ENCODE peak calls at places on chromosomes 2 and 18, in six cellular contexts. One of them, this sample, is unnamed.

GRCh38 chr18:8803957-8804356 is 98.6 kb downstream of the MTCL1 start:
- DNase-seq in neuronal stem cell: no peak
- DNase-seq in H9: no peak
- DNase-seq in mesenchymal stem cell: no peak
- DNase-seq in H1: no peak
- DNase-seq in IMR-90: no peak
- DNase-seq in this sample: no peak

GRCh38 chr2:201794261-201794660 is 12.1 kb upstream of the CDK15 start:
- DNase-seq in neuronal stem cell: no peak
- DNase-seq in IMR-90: peak; percentile 55
- DNase-seq in H1: no peak
- DNase-seq in mesenchymal stem cell: no peak
- DNase-seq in H9: no peak
- DNase-seq in this sample: peak; percentile 14

GRCh38 chr2:180980943-180981898 is 816 bp downstream of the UBE2E3 start:
- DNase-seq in neuronal stem cell: peak; percentile 23
- DNase-seq in IMR-90: peak; percentile 44
- DNase-seq in H1: no peak
- DNase-seq in mesenchymal stem cell: peak; percentile 61
- DNase-seq in H9: no peak
- DNase-seq in this sample: peak; percentile 11

GRCh38 chr2:131535526-131535925 is 7.8 kb downstream of the CCDC74A start:
- DNase-seq in mesenchymal stem cell: no peak
- DNase-seq in H1: peak; percentile 37
- DNase-seq in H9: no peak
- DNase-seq in IMR-90: no peak
- DNase-seq in neuronal stem cell: no peak
- DNase-seq in this sample: no peak

GRCh38 chr2:11842324-11842723 is 95.9 kb downstream of the LPIN1 start:
- DNase-seq in H1: no peak
- DNase-seq in H9: no peak
- DNase-seq in mesenchymal stem cell: no peak
- DNase-seq in neuronal stem cell: no peak
- DNase-seq in IMR-90: no peak
- DNase-seq in this sample: no peak

GRCh38 chr2:137566387-137566786 is 397.9 kb upstream of the HNMT start:
- DNase-seq in IMR-90: no peak
- DNase-seq in neuronal stem cell: no peak
- DNase-seq in H9: no peak
- DNase-seq in mesenchymal stem cell: no peak
- DNase-seq in H1: no peak
- DNase-seq in this sample: no peak

GRCh38 chr2:234955971-234956509 is 4.2 kb downstream of the SH3BP4 start:
- DNase-seq in mesenchymal stem cell: no peak
- DNase-seq in H9: no peak
- DNase-seq in H1: no peak
- DNase-seq in neuronal stem cell: no peak
- DNase-seq in IMR-90: no peak
- DNase-seq in this sample: no peak

GRCh38 chr18:57353137-57353939 is 981 bp downstream of the ST8SIA3 start:
- DNase-seq in H1: no peak
- DNase-seq in H9: no peak
- DNase-seq in mesenchymal stem cell: no peak
- DNase-seq in IMR-90: no peak
- DNase-seq in neuronal stem cell: peak; percentile 36
- DNase-seq in this sample: no peak

GRCh38 chr2:203427061-203427460 is 98.9 kb downstream of the ABI2 start:
- DNase-seq in H1: no peak
- DNase-seq in neuronal stem cell: no peak
- DNase-seq in IMR-90: peak; percentile 49
- DNase-seq in H9: no peak
- DNase-seq in mesenchymal stem cell: peak; percentile 80
- DNase-seq in this sample: peak; percentile 32

GRCh38 chr2:67702937-67703336 is 305.8 kb downstream of the ETAA1 start:
- DNase-seq in H1: no peak
- DNase-seq in IMR-90: no peak
- DNase-seq in neuronal stem cell: no peak
- DNase-seq in H9: no peak
- DNase-seq in mesenchymal stem cell: no peak
- DNase-seq in this sample: peak; percentile 40

GRCh38 chr2:52264488-52264887 is 1232.6 kb upstream of the NRXN1 start:
- DNase-seq in neuronal stem cell: no peak
- DNase-seq in IMR-90: no peak
- DNase-seq in H1: no peak
- DNase-seq in mesenchymal stem cell: no peak
- DNase-seq in H9: peak; percentile 37
- DNase-seq in this sample: no peak

GRCh38 chr2:67322361-67323001 is 74.7 kb upstream of the ETAA1 start:
- DNase-seq in H1: peak; percentile 54
- DNase-seq in neuronal stem cell: peak; percentile 40
- DNase-seq in IMR-90: peak; percentile 76
- DNase-seq in mesenchymal stem cell: peak; percentile 52
- DNase-seq in H9: peak; percentile 78
- DNase-seq in this sample: peak; percentile 62

GRCh38 chr18:46315187-46315586 is 211.0 kb downstream of the HAUS1 start:
- DNase-seq in mesenchymal stem cell: no peak
- DNase-seq in H9: no peak
- DNase-seq in neuronal stem cell: no peak
- DNase-seq in IMR-90: no peak
- DNase-seq in H1: no peak
- DNase-seq in this sample: no peak

GRCh38 chr2:176508984-176509383 is 239.7 kb downstream of the MTX2 start:
- DNase-seq in H1: no peak
- DNase-seq in IMR-90: no peak
- DNase-seq in H9: no peak
- DNase-seq in neuronal stem cell: no peak
- DNase-seq in mesenchymal stem cell: no peak
- DNase-seq in this sample: no peak

GRCh38 chr18:45724591-45724990 is 610 bp downstream of the SLC14A1 start:
- DNase-seq in neuronal stem cell: no peak
- DNase-seq in IMR-90: no peak
- DNase-seq in H9: no peak
- DNase-seq in mesenchymal stem cell: no peak
- DNase-seq in H1: no peak
- DNase-seq in this sample: no peak

GRCh38 chr18:58128286-58129018 is 84.4 kb downstream of the NEDD4L start:
- DNase-seq in H9: no peak
- DNase-seq in IMR-90: peak; percentile 57
- DNase-seq in mesenchymal stem cell: peak; percentile 37
- DNase-seq in H1: no peak
- DNase-seq in neuronal stem cell: no peak
- DNase-seq in this sample: peak; percentile 66

GRCh38 chr2:122864728-122865127 is 1109.3 kb downstream of the TSN start:
- DNase-seq in H1: no peak
- DNase-seq in mesenchymal stem cell: no peak
- DNase-seq in IMR-90: no peak
- DNase-seq in neuronal stem cell: no peak
- DNase-seq in H9: no peak
- DNase-seq in this sample: no peak

GRCh38 chr2:236343400-236344161 is 79.4 kb upstream of the ASB18 start:
- DNase-seq in neuronal stem cell: peak; percentile 58
- DNase-seq in mesenchymal stem cell: peak; percentile 77
- DNase-seq in H9: peak; percentile 68
- DNase-seq in H1: peak; percentile 49
- DNase-seq in IMR-90: peak; percentile 75
- DNase-seq in this sample: peak; percentile 92

GRCh38 chr2:167134381-167135072 is 246.2 kb downstream of the XIRP2 start:
- DNase-seq in mesenchymal stem cell: peak; percentile 82
- DNase-seq in neuronal stem cell: no peak
- DNase-seq in H9: no peak
- DNase-seq in H1: no peak
- DNase-seq in IMR-90: peak; percentile 93
- DNase-seq in this sample: no peak

GRCh38 chr2:12486205-12487118 is 230.3 kb upstream of the TRIB2 start:
- DNase-seq in H9: no peak
- DNase-seq in IMR-90: peak; percentile 69
- DNase-seq in mesenchymal stem cell: peak; percentile 53
- DNase-seq in H1: no peak
- DNase-seq in neuronal stem cell: no peak
- DNase-seq in this sample: peak; percentile 27

GRCh38 chr2:45121236-45121927 is 112.1 kb upstream of the SIX2 start:
- DNase-seq in H1: peak; percentile 24
- DNase-seq in H9: no peak
- DNase-seq in mesenchymal stem cell: no peak
- DNase-seq in IMR-90: no peak
- DNase-seq in neuronal stem cell: no peak
- DNase-seq in this sample: no peak

GRCh38 chr18:76075777-76076176 is 419.3 kb downstream of the ZNF516 start:
- DNase-seq in H9: no peak
- DNase-seq in H1: no peak
- DNase-seq in neuronal stem cell: no peak
- DNase-seq in mesenchymal stem cell: no peak
- DNase-seq in IMR-90: no peak
- DNase-seq in this sample: no peak

GRCh38 chr18:58416704-58417683 is 211.9 kb downstream of the ALPK2 start:
- DNase-seq in IMR-90: peak; percentile 71
- DNase-seq in neuronal stem cell: no peak
- DNase-seq in mesenchymal stem cell: no peak
- DNase-seq in H1: no peak
- DNase-seq in H9: no peak
- DNase-seq in this sample: no peak

GRCh38 chr18:54257015-54257414 is 12.3 kb upstream of the POLI start:
- DNase-seq in mesenchymal stem cell: no peak
- DNase-seq in H1: no peak
- DNase-seq in IMR-90: no peak
- DNase-seq in H9: no peak
- DNase-seq in neuronal stem cell: no peak
- DNase-seq in this sample: peak; percentile 53

GRCh38 chr2:187553908-187554703 is at the start of gene TFPI:
- DNase-seq in H1: no peak
- DNase-seq in H9: no peak
- DNase-seq in IMR-90: peak; percentile 78
- DNase-seq in neuronal stem cell: no peak
- DNase-seq in mesenchymal stem cell: peak; percentile 82
- DNase-seq in this sample: peak; percentile 43

GRCh38 chr2:10161961-10162441 is 39.5 kb downstream of the RRM2 start:
- DNase-seq in neuronal stem cell: no peak
- DNase-seq in H9: no peak
- DNase-seq in mesenchymal stem cell: no peak
- DNase-seq in IMR-90: no peak
- DNase-seq in H1: no peak
- DNase-seq in this sample: no peak

GRCh38 chr18:33844232-33844631 is 266.2 kb downstream of the ASXL3 start:
- DNase-seq in mesenchymal stem cell: no peak
- DNase-seq in neuronal stem cell: no peak
- DNase-seq in H9: no peak
- DNase-seq in H1: no peak
- DNase-seq in IMR-90: no peak
- DNase-seq in this sample: no peak

GRCh38 chr18:37420315-37420880 is 145.2 kb downstream of the CELF4 start:
- DNase-seq in IMR-90: no peak
- DNase-seq in mesenchymal stem cell: no peak
- DNase-seq in neuronal stem cell: no peak
- DNase-seq in H9: no peak
- DNase-seq in H1: no peak
- DNase-seq in this sample: peak; percentile 48

GRCh38 chr2:118310016-118310877 is 222.0 kb downstream of the INSIG2 start:
- DNase-seq in neuronal stem cell: no peak
- DNase-seq in H1: peak; percentile 79
- DNase-seq in mesenchymal stem cell: peak; percentile 7
- DNase-seq in H9: peak; percentile 63
- DNase-seq in IMR-90: peak; percentile 8
- DNase-seq in this sample: no peak
- H2BK5ac ChIP-seq in neuronal stem cell: no peak overlapping the region
- H2BK5ac ChIP-seq in H1: peak overlapping the region; percentile 67
- H2BK5ac ChIP-seq in mesenchymal stem cell: no peak overlapping the region
- H2BK5ac ChIP-seq in H9: no peak overlapping the region
- H2BK5ac ChIP-seq in IMR-90: no peak overlapping the region
- H2BK5ac ChIP-seq in this sample: no peak overlapping the region

DNA sequence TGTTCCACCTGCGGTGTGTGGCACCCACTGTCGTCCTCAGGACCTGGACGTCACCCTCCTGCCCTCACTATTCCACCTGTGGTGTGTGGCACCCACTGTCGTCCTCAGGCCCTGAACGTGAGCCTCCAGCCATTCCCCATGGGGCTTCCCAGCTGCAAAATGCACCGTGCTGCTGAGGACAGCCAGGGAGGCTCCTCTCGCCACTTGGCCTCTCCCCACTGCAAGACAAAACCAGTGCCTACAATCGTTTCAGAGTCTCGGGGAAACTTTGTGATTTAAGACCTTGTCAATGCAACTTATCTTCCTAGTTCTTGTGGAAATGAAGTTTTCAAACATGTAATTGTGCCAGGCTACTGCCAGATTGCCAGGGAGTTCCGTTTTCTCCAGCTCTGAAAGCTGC is 319.3 kb upstream of the SALL3 start:
- DNase-seq in H1: no peak
- DNase-seq in H9: no peak
- DNase-seq in mesenchymal stem cell: no peak
- DNase-seq in neuronal stem cell: no peak
- DNase-seq in IMR-90: no peak
- DNase-seq in this sample: no peak
- H4K91ac ChIP-seq in H1: no peak overlapping the region
- H4K91ac ChIP-seq in H9: no peak overlapping the region
- H4K91ac ChIP-seq in mesenchymal stem cell: no peak overlapping the region
- H4K91ac ChIP-seq in neuronal stem cell: no peak overlapping the region
- H4K91ac ChIP-seq in IMR-90: no peak overlapping the region
- H4K91ac ChIP-seq in this sample: no peak overlapping the region

GRCh38 chr2:173964565-173965371 is 405 bp downstream of the SP3 start:
- DNase-seq in H1: peak; percentile 78
- DNase-seq in mesenchymal stem cell: peak; percentile 89
- DNase-seq in neuronal stem cell: peak; percentile 71
- DNase-seq in IMR-90: peak; percentile 83
- DNase-seq in H9: peak; percentile 83
- DNase-seq in this sample: peak; percentile 79
- H2BK5ac ChIP-seq in H1: peak overlapping the region; percentile 87
- H2BK5ac ChIP-seq in mesenchymal stem cell: peak overlapping the region; percentile 99
- H2BK5ac ChIP-seq in neuronal stem cell: peak overlapping the region; percentile 99
- H2BK5ac ChIP-seq in IMR-90: peak overlapping the region; percentile 98
- H2BK5ac ChIP-seq in H9: peak overlapping the region; percentile 8
- H2BK5ac ChIP-seq in this sample: peak overlapping the region; percentile 100

DNA sequence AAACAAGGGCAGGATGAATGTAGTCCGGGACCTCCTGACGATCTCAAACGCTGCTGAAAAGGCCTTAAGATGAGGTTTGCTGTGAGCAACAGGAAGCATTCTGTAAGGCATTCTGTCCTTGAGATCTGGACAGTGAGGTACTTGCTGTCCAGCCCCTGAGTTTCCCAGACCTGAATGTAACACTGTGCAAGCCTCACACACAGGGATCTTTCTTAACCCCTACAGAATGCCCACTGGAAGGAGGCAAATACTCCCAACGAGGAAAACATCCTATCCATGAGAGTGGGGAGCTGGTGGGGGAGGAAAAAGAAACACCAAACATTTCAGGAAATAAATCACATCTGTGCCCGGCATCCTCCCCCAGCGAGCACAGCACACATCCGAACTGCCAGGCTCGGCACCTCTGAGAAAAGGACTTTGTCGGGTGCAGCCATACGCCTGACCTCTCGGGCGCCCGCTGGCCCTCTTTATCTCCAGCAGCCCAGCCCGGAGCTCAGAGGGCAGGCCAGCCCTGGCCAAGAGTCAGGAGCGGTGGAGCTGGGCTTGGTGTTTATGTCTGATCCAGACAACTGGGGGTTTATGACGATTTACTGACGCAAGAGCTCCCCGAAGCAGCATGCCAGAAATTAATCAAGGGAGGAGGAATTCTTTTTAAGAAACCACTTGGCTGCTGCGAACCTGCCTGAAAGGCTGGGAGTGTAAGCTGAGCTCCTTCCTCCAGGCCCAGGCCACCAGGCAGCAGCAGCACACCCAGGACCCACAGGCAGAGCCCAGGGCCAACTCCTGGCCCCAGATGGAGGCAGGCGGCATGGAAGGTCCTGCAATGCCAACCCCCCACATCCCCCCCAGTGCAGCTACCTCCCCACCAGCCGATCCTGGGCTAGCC is 72.3 kb downstream of the HDAC4 start:
- DNase-seq in H1: peak; percentile 47
- DNase-seq in mesenchymal stem cell: peak; percentile 92
- DNase-seq in neuronal stem cell: no peak
- DNase-seq in IMR-90: peak; percentile 98
- DNase-seq in H9: peak; percentile 19
- DNase-seq in this sample: no peak
- H4K91ac ChIP-seq in H1: no peak overlapping the region
- H4K91ac ChIP-seq in mesenchymal stem cell: peak overlapping the region; percentile 67
- H4K91ac ChIP-seq in neuronal stem cell: no peak overlapping the region
- H4K91ac ChIP-seq in IMR-90: peak overlapping the region; percentile 98
- H4K91ac ChIP-seq in H9: no peak overlapping the region
- H4K91ac ChIP-seq in this sample: no peak overlapping the region

This sample was measured in trophoblast cell.